ENCODE peak calls at places on chromosomes 6 and 20, in eight cellular contexts. One of them, this sample, is unnamed.

GRCh38 chr6:3744211-3744900 is 7.2 kb downstream of the PXDC1 start:
- DNase-seq in dorsolateral prefrontal cortex: no peak
- DNase-seq in astrocyte of the spinal cord: no peak
- DNase-seq in right lobe of liver: peak; percentile 40
- DNase-seq in brain microvascular endothelial cell: no peak
- DNase-seq in epithelial cell of esophagus: no peak
- DNase-seq in AG10803: peak; percentile 55
- DNase-seq in psoas muscle: no peak
- DNase-seq in this sample: no peak

GRCh38 chr6:88358846-88359245 is 192.7 kb upstream of the CNR1 start:
- DNase-seq in epithelial cell of esophagus: peak; percentile 40
- DNase-seq in psoas muscle: no peak
- DNase-seq in right lobe of liver: no peak
- DNase-seq in dorsolateral prefrontal cortex: no peak
- DNase-seq in AG10803: peak; percentile 29
- DNase-seq in astrocyte of the spinal cord: no peak
- DNase-seq in brain microvascular endothelial cell: no peak
- DNase-seq in this sample: no peak

GRCh38 chr6:142728910-142729481 is 216.0 kb downstream of the HIVEP2 start:
- DNase-seq in dorsolateral prefrontal cortex: no peak
- DNase-seq in psoas muscle: no peak
- DNase-seq in brain microvascular endothelial cell: peak; percentile 93
- DNase-seq in epithelial cell of esophagus: no peak
- DNase-seq in astrocyte of the spinal cord: peak; percentile 53
- DNase-seq in AG10803: peak; percentile 71
- DNase-seq in right lobe of liver: no peak
- DNase-seq in this sample: peak; percentile 49

GRCh38 chr6:71238351-71238750 is 50.3 kb upstream of the OGFRL1 start:
- DNase-seq in dorsolateral prefrontal cortex: no peak
- DNase-seq in brain microvascular endothelial cell: peak; percentile 21
- DNase-seq in right lobe of liver: no peak
- DNase-seq in epithelial cell of esophagus: peak; percentile 55
- DNase-seq in astrocyte of the spinal cord: peak; percentile 31
- DNase-seq in AG10803: peak; percentile 61
- DNase-seq in psoas muscle: no peak
- DNase-seq in this sample: peak; percentile 57

GRCh38 chr6:161417712-161418457 is 144.0 kb upstream of the AGPAT4 start:
- DNase-seq in astrocyte of the spinal cord: peak; percentile 98
- DNase-seq in dorsolateral prefrontal cortex: no peak
- DNase-seq in AG10803: peak; percentile 83
- DNase-seq in psoas muscle: peak; percentile 69
- DNase-seq in right lobe of liver: no peak
- DNase-seq in brain microvascular endothelial cell: peak; percentile 96
- DNase-seq in epithelial cell of esophagus: no peak
- DNase-seq in this sample: peak; percentile 99

GRCh38 chr6:136969433-136969832 is 47.3 kb downstream of the SLC35D3 start:
- DNase-seq in right lobe of liver: no peak
- DNase-seq in AG10803: no peak
- DNase-seq in astrocyte of the spinal cord: no peak
- DNase-seq in epithelial cell of esophagus: peak; percentile 86
- DNase-seq in psoas muscle: no peak
- DNase-seq in brain microvascular endothelial cell: no peak
- DNase-seq in dorsolateral prefrontal cortex: no peak
- DNase-seq in this sample: no peak

GRCh38 chr20:61448396-61448795 is 196.3 kb downstream of the CDH4 start:
- DNase-seq in brain microvascular endothelial cell: no peak
- DNase-seq in epithelial cell of esophagus: no peak
- DNase-seq in astrocyte of the spinal cord: no peak
- DNase-seq in dorsolateral prefrontal cortex: no peak
- DNase-seq in right lobe of liver: no peak
- DNase-seq in AG10803: no peak
- DNase-seq in psoas muscle: no peak
- DNase-seq in this sample: no peak

GRCh38 chr6:148577687-148578488 is 168.9 kb upstream of the UST start:
- DNase-seq in dorsolateral prefrontal cortex: peak; percentile 82
- DNase-seq in epithelial cell of esophagus: peak; percentile 72
- DNase-seq in astrocyte of the spinal cord: peak; percentile 82
- DNase-seq in brain microvascular endothelial cell: peak; percentile 71
- DNase-seq in AG10803: peak; percentile 84
- DNase-seq in right lobe of liver: peak; percentile 71
- DNase-seq in psoas muscle: peak; percentile 90
- DNase-seq in this sample: peak; percentile 55

GRCh38 chr6:30158475-30159025 is 2.5 kb downstream of the TRIM10 start:
- DNase-seq in brain microvascular endothelial cell: no peak
- DNase-seq in AG10803: no peak
- DNase-seq in astrocyte of the spinal cord: no peak
- DNase-seq in dorsolateral prefrontal cortex: peak; percentile 45
- DNase-seq in right lobe of liver: no peak
- DNase-seq in epithelial cell of esophagus: no peak
- DNase-seq in psoas muscle: no peak
- DNase-seq in this sample: no peak

GRCh38 chr6:136792945-136793289 is 640 bp upstream of the MAP3K5 start:
- DNase-seq in astrocyte of the spinal cord: peak; percentile 91
- DNase-seq in right lobe of liver: peak; percentile 94
- DNase-seq in psoas muscle: peak; percentile 94
- DNase-seq in AG10803: peak; percentile 86
- DNase-seq in epithelial cell of esophagus: peak; percentile 88
- DNase-seq in dorsolateral prefrontal cortex: peak; percentile 89
- DNase-seq in brain microvascular endothelial cell: peak; percentile 86
- DNase-seq in this sample: peak; percentile 54

GRCh38 chr6:131651782-131652181 is 14.7 kb downstream of the ENPP3 start:
- DNase-seq in AG10803: no peak
- DNase-seq in astrocyte of the spinal cord: no peak
- DNase-seq in psoas muscle: no peak
- DNase-seq in epithelial cell of esophagus: no peak
- DNase-seq in brain microvascular endothelial cell: no peak
- DNase-seq in dorsolateral prefrontal cortex: no peak
- DNase-seq in right lobe of liver: peak; percentile 31
- DNase-seq in this sample: no peak

GRCh38 chr6:45631396-45631795 is 253.7 kb upstream of the SUPT3H start:
- DNase-seq in psoas muscle: no peak
- DNase-seq in brain microvascular endothelial cell: no peak
- DNase-seq in right lobe of liver: no peak
- DNase-seq in epithelial cell of esophagus: peak; percentile 95
- DNase-seq in astrocyte of the spinal cord: no peak
- DNase-seq in AG10803: peak; percentile 70
- DNase-seq in dorsolateral prefrontal cortex: no peak
- DNase-seq in this sample: no peak

GRCh38 chr6:100177956-100178355 is 183.9 kb upstream of the MCHR2 start:
- DNase-seq in astrocyte of the spinal cord: no peak
- DNase-seq in dorsolateral prefrontal cortex: no peak
- DNase-seq in right lobe of liver: peak; percentile 22
- DNase-seq in epithelial cell of esophagus: no peak
- DNase-seq in brain microvascular endothelial cell: no peak
- DNase-seq in psoas muscle: no peak
- DNase-seq in AG10803: peak; percentile 88
- DNase-seq in this sample: no peak

GRCh38 chr6:158781692-158782373 is 37.3 kb downstream of the EZR start:
- DNase-seq in epithelial cell of esophagus: peak; percentile 39
- DNase-seq in AG10803: no peak
- DNase-seq in psoas muscle: no peak
- DNase-seq in right lobe of liver: no peak
- DNase-seq in astrocyte of the spinal cord: no peak
- DNase-seq in dorsolateral prefrontal cortex: no peak
- DNase-seq in brain microvascular endothelial cell: no peak
- DNase-seq in this sample: no peak

GRCh38 chr20:1833728-1834726 is 61.2 kb upstream of the SIRPA start:
- DNase-seq in AG10803: no peak
- DNase-seq in astrocyte of the spinal cord: no peak
- DNase-seq in psoas muscle: no peak
- DNase-seq in dorsolateral prefrontal cortex: no peak
- DNase-seq in epithelial cell of esophagus: peak; percentile 41
- DNase-seq in brain microvascular endothelial cell: no peak
- DNase-seq in right lobe of liver: no peak
- DNase-seq in this sample: no peak

GRCh38 chr20:6735913-6736845 is 31.3 kb upstream of the BMP2 start:
- DNase-seq in brain microvascular endothelial cell: peak; percentile 28
- DNase-seq in epithelial cell of esophagus: no peak
- DNase-seq in psoas muscle: no peak
- DNase-seq in dorsolateral prefrontal cortex: peak; percentile 29
- DNase-seq in astrocyte of the spinal cord: no peak
- DNase-seq in AG10803: no peak
- DNase-seq in right lobe of liver: no peak
- DNase-seq in this sample: no peak
- H3K4me3 ChIP-seq in brain microvascular endothelial cell: no peak overlapping the region
- H3K4me3 ChIP-seq in epithelial cell of esophagus: no peak overlapping the region
- H3K4me3 ChIP-seq in psoas muscle: no peak overlapping the region
- H3K4me3 ChIP-seq in dorsolateral prefrontal cortex: no peak overlapping the region
- H3K4me3 ChIP-seq in astrocyte of the spinal cord: no peak overlapping the region
- H3K4me3 ChIP-seq in AG10803: no peak overlapping the region
- H3K4me3 ChIP-seq in right lobe of liver: no peak overlapping the region
- H3K4me3 ChIP-seq in this sample: no peak overlapping the region

GRCh38 chr6:34082348-34082747 is 63.5 kb downstream of the GRM4 start:
- DNase-seq in psoas muscle: no peak
- DNase-seq in epithelial cell of esophagus: no peak
- DNase-seq in right lobe of liver: no peak
- DNase-seq in brain microvascular endothelial cell: no peak
- DNase-seq in dorsolateral prefrontal cortex: no peak
- DNase-seq in AG10803: no peak
- DNase-seq in astrocyte of the spinal cord: no peak
- DNase-seq in this sample: no peak

GRCh38 chr6:34084591-34085280 is 61.2 kb downstream of the GRM4 start:
- DNase-seq in right lobe of liver: no peak
- DNase-seq in astrocyte of the spinal cord: no peak
- DNase-seq in AG10803: no peak
- DNase-seq in epithelial cell of esophagus: no peak
- DNase-seq in dorsolateral prefrontal cortex: no peak
- DNase-seq in brain microvascular endothelial cell: no peak
- DNase-seq in psoas muscle: no peak
- DNase-seq in this sample: no peak

GRCh38 chr6:34085453-34086170 is 60.3 kb downstream of the GRM4 start:
- DNase-seq in dorsolateral prefrontal cortex: no peak
- DNase-seq in AG10803: no peak
- DNase-seq in right lobe of liver: no peak
- DNase-seq in astrocyte of the spinal cord: no peak
- DNase-seq in epithelial cell of esophagus: no peak
- DNase-seq in brain microvascular endothelial cell: no peak
- DNase-seq in psoas muscle: no peak
- DNase-seq in this sample: no peak

GRCh38 chr6:34083227-34083889 is 62.5 kb downstream of the GRM4 start:
- DNase-seq in right lobe of liver: no peak
- DNase-seq in astrocyte of the spinal cord: no peak
- DNase-seq in brain microvascular endothelial cell: no peak
- DNase-seq in epithelial cell of esophagus: no peak
- DNase-seq in dorsolateral prefrontal cortex: no peak
- DNase-seq in AG10803: no peak
- DNase-seq in psoas muscle: peak; percentile 62
- DNase-seq in this sample: no peak

DNA sequence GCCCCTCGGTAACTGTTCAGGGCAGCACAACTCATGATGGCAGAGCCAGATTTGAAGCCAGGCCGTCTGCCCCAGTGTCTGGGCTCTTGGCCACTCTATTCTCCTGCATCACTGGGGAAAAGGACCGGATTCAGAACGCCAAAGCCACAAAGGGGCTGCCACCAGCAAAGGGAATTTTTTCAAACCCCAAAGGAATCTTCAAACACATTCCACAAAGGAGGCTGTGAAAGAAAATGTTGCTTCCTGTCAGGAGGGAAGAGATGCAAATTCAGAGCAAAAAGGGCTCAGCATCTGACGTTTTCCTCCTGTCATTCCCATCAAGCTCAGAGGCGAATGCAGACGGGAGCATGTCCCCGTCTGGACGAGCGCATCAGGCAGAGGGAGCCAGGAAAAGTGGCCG is 63.1 kb downstream of the GRM4 start:
- DNase-seq in psoas muscle: no peak
- DNase-seq in right lobe of liver: no peak
- DNase-seq in epithelial cell of esophagus: no peak
- DNase-seq in brain microvascular endothelial cell: no peak
- DNase-seq in AG10803: no peak
- DNase-seq in dorsolateral prefrontal cortex: no peak
- DNase-seq in astrocyte of the spinal cord: no peak
- DNase-seq in this sample: no peak
- H3K4me3 ChIP-seq in psoas muscle: no peak overlapping the region
- H3K4me3 ChIP-seq in right lobe of liver: no peak overlapping the region
- H3K4me3 ChIP-seq in epithelial cell of esophagus: no peak overlapping the region
- H3K4me3 ChIP-seq in brain microvascular endothelial cell: no peak overlapping the region
- H3K4me3 ChIP-seq in AG10803: no peak overlapping the region
- H3K4me3 ChIP-seq in dorsolateral prefrontal cortex: no peak overlapping the region
- H3K4me3 ChIP-seq in astrocyte of the spinal cord: no peak overlapping the region
- H3K4me3 ChIP-seq in this sample: no peak overlapping the region

GRCh38 chr20:50242178-50242514 is 51.5 kb downstream of the CEBPB start:
- DNase-seq in brain microvascular endothelial cell: no peak
- DNase-seq in AG10803: no peak
- DNase-seq in right lobe of liver: no peak
- DNase-seq in dorsolateral prefrontal cortex: no peak
- DNase-seq in psoas muscle: peak; percentile 9
- DNase-seq in epithelial cell of esophagus: no peak
- DNase-seq in astrocyte of the spinal cord: no peak
- DNase-seq in this sample: no peak

GRCh38 chr20:50244352-50245149 is 53.9 kb downstream of the CEBPB start:
- DNase-seq in right lobe of liver: no peak
- DNase-seq in brain microvascular endothelial cell: no peak
- DNase-seq in astrocyte of the spinal cord: no peak
- DNase-seq in epithelial cell of esophagus: peak; percentile 55
- DNase-seq in psoas muscle: peak; percentile 44
- DNase-seq in dorsolateral prefrontal cortex: no peak
- DNase-seq in AG10803: no peak
- DNase-seq in this sample: no peak

GRCh38 chr20:50243610-50244351 is 53.2 kb downstream of the CEBPB start:
- DNase-seq in astrocyte of the spinal cord: no peak
- DNase-seq in AG10803: no peak
- DNase-seq in epithelial cell of esophagus: no peak
- DNase-seq in psoas muscle: peak; percentile 25
- DNase-seq in brain microvascular endothelial cell: no peak
- DNase-seq in dorsolateral prefrontal cortex: no peak
- DNase-seq in right lobe of liver: no peak
- DNase-seq in this sample: no peak

GRCh38 chr20:50242548-50242862 is 51.9 kb downstream of the CEBPB start:
- DNase-seq in right lobe of liver: no peak
- DNase-seq in psoas muscle: peak; percentile 20
- DNase-seq in epithelial cell of esophagus: no peak
- DNase-seq in brain microvascular endothelial cell: no peak
- DNase-seq in AG10803: no peak
- DNase-seq in dorsolateral prefrontal cortex: no peak
- DNase-seq in astrocyte of the spinal cord: no peak
- DNase-seq in this sample: no peak

GRCh38 chr20:50242863-50243609 is 52.4 kb downstream of the CEBPB start:
- DNase-seq in psoas muscle: peak; percentile 48
- DNase-seq in astrocyte of the spinal cord: peak; percentile 59
- DNase-seq in brain microvascular endothelial cell: no peak
- DNase-seq in dorsolateral prefrontal cortex: peak; percentile 71
- DNase-seq in AG10803: no peak
- DNase-seq in right lobe of liver: no peak
- DNase-seq in epithelial cell of esophagus: peak; percentile 48
- DNase-seq in this sample: no peak
- H3K4me3 ChIP-seq in psoas muscle: no peak overlapping the region
- H3K4me3 ChIP-seq in astrocyte of the spinal cord: no peak overlapping the region
- H3K4me3 ChIP-seq in brain microvascular endothelial cell: no peak overlapping the region
- H3K4me3 ChIP-seq in dorsolateral prefrontal cortex: no peak overlapping the region
- H3K4me3 ChIP-seq in AG10803: no peak overlapping the region
- H3K4me3 ChIP-seq in right lobe of liver: no peak overlapping the region
- H3K4me3 ChIP-seq in epithelial cell of esophagus: no peak overlapping the region
- H3K4me3 ChIP-seq in this sample: no peak overlapping the region

DNA sequence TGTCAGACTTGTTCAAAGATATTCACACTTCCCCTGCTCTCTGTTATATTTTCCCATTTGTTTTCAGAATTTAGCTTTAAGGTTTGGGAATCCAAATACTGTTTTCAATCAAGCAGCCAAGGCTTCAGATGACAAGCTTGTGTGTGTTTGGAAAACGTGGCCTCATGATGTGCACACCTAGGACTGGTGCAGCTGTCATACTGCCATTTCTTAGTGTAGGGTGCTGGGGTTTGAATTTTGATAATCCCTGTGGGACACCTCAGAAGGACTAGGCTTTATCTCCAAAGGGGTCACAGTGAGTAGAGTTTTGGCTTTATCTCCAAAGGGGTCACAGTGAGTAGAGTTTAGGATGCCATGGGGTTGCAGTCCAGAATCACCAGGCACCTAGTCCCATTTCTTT is 65.3 kb upstream of the JAG1 start:
- DNase-seq in psoas muscle: no peak
- DNase-seq in right lobe of liver: no peak
- DNase-seq in epithelial cell of esophagus: no peak
- DNase-seq in brain microvascular endothelial cell: no peak
- DNase-seq in dorsolateral prefrontal cortex: no peak
- DNase-seq in astrocyte of the spinal cord: no peak
- DNase-seq in AG10803: no peak
- DNase-seq in this sample: no peak
- H3K4me3 ChIP-seq in psoas muscle: peak overlapping the region; percentile 46
- H3K4me3 ChIP-seq in right lobe of liver: no peak overlapping the region
- H3K4me3 ChIP-seq in epithelial cell of esophagus: peak overlapping the region; percentile 19
- H3K4me3 ChIP-seq in brain microvascular endothelial cell: no peak overlapping the region
- H3K4me3 ChIP-seq in dorsolateral prefrontal cortex: no peak overlapping the region
- H3K4me3 ChIP-seq in astrocyte of the spinal cord: no peak overlapping the region
- H3K4me3 ChIP-seq in AG10803: peak overlapping the region; percentile 37
- H3K4me3 ChIP-seq in this sample: no peak overlapping the region